ENCODE peak calls at places on chromosomes 13 and 19, in nine cellular contexts. O is right cardiac atrium, I is tibial nerve, R is SK-N-SH, T is PC-9, U is neural progenitor cell, Y is cardiac muscle cell, F is ascending aorta, E is colonic mucosa. X is an unnamed sample.

GRCh38 chr19:16372065-16372915 is 47.7 kb downstream of the KLF2 start:
- DNase-seq in T (no peak), R (no peak), Y (no peak), O (no peak), E (no peak), F (no peak), I (no peak), U (no peak), X (no peak)

GRCh38 chr19:55585658-55586339 is 5.2 kb upstream of the ZNF579 start:
- DNase-seq in R (peak; percentile 93), Y (peak; percentile 87), O (peak; percentile 82), F (no peak), E (peak; percentile 45), I (no peak), T (peak; percentile 93), U (peak; percentile 89), X (no peak)

GRCh38 chr19:10549733-10550132 is 6.0 kb downstream of the ATG4D start:
- DNase-seq in I (no peak), T (no peak), O (no peak), U (no peak), E (no peak), Y (no peak), F (no peak), R (no peak), X (no peak)

GRCh38 chr13:97329331-97329730 is 104.6 kb upstream of the RAP2A start:
- DNase-seq in E (no peak), T (no peak), F (no peak), R (no peak), I (no peak), U (no peak), O (no peak), Y (no peak), X (no peak)

GRCh38 chr13:45521292-45521691 is 56.6 kb downstream of the COG3 start:
- DNase-seq in T (no peak), E (no peak), I (peak; percentile 7), F (no peak), Y (peak; percentile 14), R (no peak), U (no peak), O (no peak), X (no peak)

GRCh38 chr19:12936582-12936981 is 1.8 kb upstream of the CALR start:
- DNase-seq in R (no peak), I (no peak), O (no peak), T (no peak), Y (no peak), U (no peak), E (no peak), F (no peak), X (no peak)

GRCh38 chr13:110713981-110714797 is 689 bp downstream of the ING1 start:
- DNase-seq in E (peak; percentile 63), T (peak; percentile 20), O (peak; percentile 53), U (peak; percentile 74), Y (peak; percentile 70), I (peak; percentile 36), F (no peak), R (peak; percentile 56), X (peak; percentile 41)

GRCh38 chr13:53782400-53783030 is 753.9 kb downstream of the OLFM4 start:
- DNase-seq in I (peak; percentile 21), U (peak; percentile 78), O (no peak), T (peak; percentile 7), R (peak; percentile 30), F (no peak), E (peak; percentile 17), Y (peak; percentile 84), X (no peak)

GRCh38 chr19:31066385-31066784 is 282.9 kb downstream of the TSHZ3 start:
- DNase-seq in F (no peak), Y (no peak), I (peak; percentile 11), T (no peak), U (no peak), O (no peak), E (no peak), R (no peak), X (no peak)

GRCh38 chr19:46860846-46861690 is at the start of gene ARHGAP35:
- DNase-seq in O (no peak), I (no peak), T (no peak), F (no peak), Y (no peak), E (peak; percentile 51), U (no peak), R (peak; percentile 92), X (no peak)

GRCh38 chr19:2554856-2555255 is 78.9 kb downstream of the GADD45B start:
- DNase-seq in I (no peak), F (no peak), R (no peak), U (no peak), E (no peak), T (no peak), Y (no peak), O (no peak), X (peak; percentile 70)

GRCh38 chr19:40279120-40279551 is 6.0 kb downstream of the AKT2 start:
- DNase-seq in I (peak; percentile 50), F (no peak), O (peak; percentile 77), U (no peak), Y (peak; percentile 23), E (peak; percentile 37), T (no peak), R (peak; percentile 15), X (peak; percentile 54)
- H3K27ac ChIP-seq in I (peak overlapping the region; percentile 57), F (peak overlapping the region; percentile 79), O (peak overlapping the region; percentile 69), U (no peak overlapping the region), Y (peak overlapping the region; percentile 43), E (peak overlapping the region; percentile 75), T (no peak overlapping the region), R (no peak overlapping the region), X (peak overlapping the region; percentile 51)

DNA sequence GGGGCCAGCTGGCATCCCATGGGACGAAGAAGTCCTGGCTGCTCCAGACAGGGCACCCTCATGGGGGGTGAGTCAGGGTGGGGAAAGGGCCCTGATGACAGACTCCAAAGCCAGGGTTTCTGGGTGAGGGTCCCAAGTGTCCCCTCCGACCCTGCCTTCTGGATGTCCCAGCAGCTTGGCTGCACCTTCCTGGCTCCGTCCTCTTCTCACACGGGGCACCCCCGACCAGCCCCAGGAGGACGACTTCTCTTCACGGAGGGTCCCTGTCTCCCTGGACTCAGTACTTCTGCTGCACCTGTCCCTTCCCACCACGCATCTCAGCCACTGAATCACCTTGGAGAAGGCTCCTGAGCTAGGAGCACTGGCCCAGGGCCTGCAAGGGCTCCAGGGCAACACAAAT is 19.9 kb downstream of the MIER2 start:
- DNase-seq in Y (no peak), O (no peak), F (no peak), E (no peak), R (no peak), I (no peak), U (no peak), T (no peak), X (no peak)
- H3K4me1 ChIP-seq in Y (no peaks in the 10 kb centered on the region), O (no peaks in the 10 kb centered on the region), F (no peaks in the 10 kb centered on the region), E (no peaks in the 10 kb centered on the region), R (no peaks in the 10 kb centered on the region), I (no peaks in the 10 kb centered on the region), U (no peaks in the 10 kb centered on the region), T (no peaks in the 10 kb centered on the region), X (no peaks in the 10 kb centered on the region)

GRCh38 chr13:105139380-105140285 is 1395.8 kb downstream of the EFNB2 start:
- DNase-seq in I (peak; percentile 8), O (peak; percentile 28), E (peak; percentile 52), F (no peak), U (no peak), R (no peak), T (peak; percentile 53), Y (peak; percentile 13), X (peak; percentile 65)
- H3K27ac ChIP-seq in I (peak overlapping the region; percentile 39), O (peak overlapping the region; percentile 39), E (no peak overlapping the region), F (peak overlapping the region; percentile 65), U (no peak overlapping the region), R (no peak overlapping the region), T (peak overlapping the region; percentile 77), Y (no peak overlapping the region), X (peak overlapping the region; percentile 43)

DNA sequence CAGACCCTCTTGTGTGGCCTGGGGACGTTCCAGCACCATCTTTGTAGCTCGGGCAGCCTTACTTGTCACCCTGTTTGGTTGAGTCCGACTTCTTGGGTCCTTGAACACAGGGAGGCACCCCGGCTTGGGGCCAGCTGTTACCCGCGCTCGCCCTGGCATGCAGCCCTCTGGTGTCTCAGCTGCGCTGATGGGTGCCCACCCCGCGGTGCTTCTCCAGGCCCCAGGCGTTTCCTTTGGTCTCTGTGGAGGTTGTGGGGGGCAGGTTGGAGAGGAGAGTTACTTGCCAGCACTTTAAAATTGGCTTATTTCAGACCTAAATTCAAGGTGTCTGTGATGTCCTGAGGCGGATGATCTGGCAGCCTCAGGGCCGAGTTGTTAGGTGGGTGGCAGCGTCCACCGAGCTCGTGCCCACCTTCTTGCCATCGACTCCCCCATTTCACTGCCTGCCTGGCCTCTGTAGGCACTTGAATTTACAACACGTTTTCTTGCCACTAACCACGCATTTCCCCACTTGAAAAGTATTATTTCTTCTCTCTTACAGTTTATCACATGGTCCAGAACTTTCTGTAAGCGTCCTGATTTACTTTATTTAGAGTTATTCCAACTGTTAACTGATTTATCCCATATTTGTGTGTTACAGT is 16.9 kb downstream of the UBAC2 start:
- DNase-seq in E (no peak), Y (no peak), R (no peak), F (no peak), T (no peak), I (no peak), O (no peak), U (no peak), X (no peak)
- H3K4me1 ChIP-seq in E (no peaks in the 10 kb centered on the region), Y (peaks cover 20% of the 10 kb centered on the region), R (peaks cover 10% of the 10 kb centered on the region), F (no peaks in the 10 kb centered on the region), T (no peaks in the 10 kb centered on the region), I (no peaks in the 10 kb centered on the region), O (peaks cover 18% of the 10 kb centered on the region), U (peaks cover 31% of the 10 kb centered on the region), X (peaks cover 27% of the 10 kb centered on the region)

DNA sequence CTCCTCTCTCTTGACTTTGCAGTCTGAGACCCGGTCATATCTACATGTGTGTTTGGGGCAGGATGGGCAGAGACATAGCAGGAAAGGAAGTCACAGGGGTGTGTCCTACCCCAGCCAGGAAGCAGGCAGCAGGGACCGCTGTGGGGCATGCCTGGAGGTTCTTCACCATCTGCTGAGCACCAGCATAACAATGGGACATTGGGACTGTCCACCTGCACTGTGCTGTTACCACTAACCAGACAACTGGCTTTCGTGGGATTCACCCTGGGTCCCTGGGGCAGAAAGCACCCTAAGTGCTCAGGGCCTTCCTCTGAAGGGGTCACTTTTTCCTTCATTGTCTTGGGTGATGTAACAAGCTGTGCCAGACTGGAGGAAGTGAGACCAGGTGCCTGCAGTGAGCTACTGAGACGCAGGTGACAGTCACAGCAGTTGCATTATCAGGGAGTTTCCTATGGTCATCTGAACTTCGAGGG is 2.6 kb upstream of the HAUS5 start:
- DNase-seq in O (no peak), T (no peak), R (no peak), U (no peak), F (no peak), E (no peak), I (no peak), Y (no peak), X (no peak)
- H3K27ac ChIP-seq in O (no peak overlapping the region), T (no peak overlapping the region), R (no peak overlapping the region), U (no peak overlapping the region), F (no peak overlapping the region), E (no peak overlapping the region), I (no peak overlapping the region), Y (no peak overlapping the region), X (no peak overlapping the region)